ENCODE peak calls at places on chromosomes 7 and 10, in ten cellular contexts. D is GM12865, Q is AG04450, A is AG04449, L is mesothelial cell of epicardium, X is uterus, K is coronary artery, N is GM13976, M is HCT116, B is MCF 10A. G is an unnamed sample.

GRCh38 chr10:17062493-17063487 is 66.8 kb downstream of the CUBN start:
- DNase-seq in M (peak; percentile 86), B (peak; percentile 72), X (peak; percentile 36), D (no peak), N (no peak), Q (peak; percentile 59), A (peak; percentile 33), K (peak; percentile 83), L (no peak), G (peak; percentile 96)

GRCh38 chr7:105210721-105211205 is 178.0 kb downstream of the SRPK2 start:
- DNase-seq in M (no peak), L (no peak), A (no peak), Q (no peak), N (peak; percentile 25), D (peak; percentile 71), B (no peak), X (no peak), K (no peak), G (no peak)

GRCh38 chr10:9305018-9305655 is 1250.6 kb downstream of the GATA3 start:
- DNase-seq in L (no peak), Q (no peak), K (no peak), N (no peak), A (no peak), D (peak; percentile 24), X (no peak), M (peak; percentile 3), B (peak; percentile 33), G (no peak)

GRCh38 chr10:16477757-16478156 is 40.9 kb downstream of the PTER start:
- DNase-seq in N (no peak), B (no peak), X (no peak), M (no peak), D (peak; percentile 31), K (no peak), L (no peak), Q (no peak), A (no peak), G (no peak)

GRCh38 chr10:131653550-131654470 is 247.0 kb upstream of the PPP2R2D start:
- DNase-seq in N (no peak), Q (no peak), M (no peak), X (no peak), L (no peak), A (no peak), D (no peak), B (no peak), K (peak; percentile 40), G (no peak)

GRCh38 chr7:51324206-51324884 is 7.7 kb upstream of the COBL start:
- DNase-seq in Q (no peak), B (peak; percentile 96), X (no peak), N (no peak), K (no peak), D (no peak), M (no peak), L (no peak), A (no peak), G (no peak)

GRCh38 chr7:94060772-94061171 is 56.6 kb upstream of the BET1 start:
- DNase-seq in X (no peak), A (no peak), B (no peak), M (no peak), Q (no peak), K (no peak), L (no peak), N (no peak), D (no peak), G (peak; percentile 65)

GRCh38 chr10:79407811-79408795 is 37.3 kb downstream of the ZCCHC24 start:
- DNase-seq in M (no peak), N (no peak), D (no peak), K (no peak), B (no peak), A (no peak), X (peak; percentile 86), L (no peak), Q (peak; percentile 43), G (no peak)

GRCh38 chr7:66348531-66348930 is 143.4 kb downstream of the TPST1 start:
- DNase-seq in Q (no peak), K (no peak), X (no peak), D (no peak), N (no peak), M (no peak), B (no peak), A (no peak), L (no peak), G (no peak)

GRCh38 chr7:66353547-66353946 is 148.4 kb downstream of the TPST1 start:
- DNase-seq in L (no peak), A (no peak), D (no peak), B (peak; percentile 81), M (no peak), K (no peak), N (no peak), Q (no peak), X (no peak), G (no peak)

GRCh38 chr7:66348959-66349358 is 143.8 kb downstream of the TPST1 start:
- DNase-seq in L (no peak), B (peak; percentile 29), Q (no peak), D (no peak), K (no peak), A (no peak), M (no peak), N (no peak), X (no peak), G (no peak)

GRCh38 chr7:66355762-66356161 is 150.6 kb downstream of the TPST1 start:
- DNase-seq in L (no peak), Q (no peak), A (no peak), B (peak; percentile 46), K (no peak), N (no peak), D (no peak), X (no peak), M (no peak), G (no peak)

DNA sequence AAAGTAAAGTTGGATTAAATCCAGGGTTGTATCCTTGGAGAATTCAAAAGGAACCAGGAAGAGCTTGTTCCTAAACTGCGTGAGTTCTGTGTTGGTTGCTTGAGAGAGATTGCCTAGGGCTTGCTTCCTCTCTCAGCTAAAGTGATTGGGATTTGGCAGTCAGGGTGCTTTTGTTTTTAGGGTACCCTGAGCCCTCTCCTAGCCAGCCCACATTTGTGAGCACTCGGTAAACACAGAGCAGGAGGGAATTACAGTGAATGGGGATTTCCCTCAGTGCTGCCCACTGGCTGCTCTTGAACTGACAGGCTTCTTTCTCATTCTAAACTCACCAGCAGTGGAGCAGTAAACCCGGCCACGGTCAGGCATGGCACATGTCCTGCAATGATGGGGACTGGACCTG is 146.9 kb downstream of the TPST1 start:
- DNase-seq in L (no peak), M (no peak), A (no peak), X (no peak), B (peak; percentile 9), K (no peak), D (no peak), N (peak; percentile 30), Q (no peak), G (peak; percentile 9)
- TF ChIP-seq CTCF in L (no peak), M (no peak), A (no peak), X (no peak), B (no peak), K (no peak), D (no peak), N (no peak), Q (peak; percentile 13), G (peak; percentile 40)

GRCh38 chr7:20159226-20159747 is 57.9 kb downstream of the MACC1 start:
- DNase-seq in Q (no peak), D (no peak), L (no peak), A (no peak), B (no peak), X (no peak), K (no peak), M (no peak), N (no peak), G (no peak)

GRCh38 chr7:20153567-20153966 is 63.6 kb downstream of the MACC1 start:
- DNase-seq in X (no peak), K (no peak), L (no peak), B (no peak), M (no peak), N (no peak), D (no peak), A (no peak), Q (no peak), G (no peak)

GRCh38 chr7:20157456-20157855 is 59.7 kb downstream of the MACC1 start:
- DNase-seq in Q (no peak), N (no peak), M (no peak), D (no peak), B (no peak), K (no peak), X (no peak), A (no peak), L (no peak), G (no peak)

GRCh38 chr7:20153999-20154398 is 63.2 kb downstream of the MACC1 start:
- DNase-seq in X (no peak), B (no peak), A (no peak), Q (peak; percentile 59), N (no peak), L (no peak), M (no peak), D (no peak), K (no peak), G (no peak)

DNA sequence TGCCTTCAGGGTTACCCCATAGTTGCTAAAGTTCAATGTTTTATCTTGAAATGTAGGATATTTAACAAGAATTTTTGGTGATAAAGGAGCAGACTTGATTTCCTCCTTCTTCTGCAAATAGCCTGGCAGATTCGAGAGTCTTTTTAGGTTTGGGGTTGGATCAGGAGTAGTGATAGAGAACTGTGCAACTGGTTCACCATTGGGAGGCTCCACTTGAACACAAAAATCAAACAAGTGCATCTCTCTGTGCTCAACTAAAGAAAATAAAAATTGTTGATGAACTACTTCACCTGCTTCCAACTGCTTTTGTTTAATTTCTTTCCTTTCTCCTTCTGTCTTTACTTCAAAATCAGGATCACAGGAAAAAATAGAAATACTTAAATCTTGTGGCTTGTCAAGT is 58.5 kb downstream of the MACC1 start:
- DNase-seq in L (no peak), K (no peak), A (no peak), X (no peak), D (peak; percentile 46), M (no peak), Q (no peak), B (peak; percentile 18), N (no peak), G (no peak)
- TF ChIP-seq CTCF in L (no peak), K (peak; percentile 17), A (no peak), X (peak; percentile 9), D (peak; percentile 24), M (no peak), Q (peak; percentile 35), B (no peak), N (peak; percentile 46), G (no peak)

DNA sequence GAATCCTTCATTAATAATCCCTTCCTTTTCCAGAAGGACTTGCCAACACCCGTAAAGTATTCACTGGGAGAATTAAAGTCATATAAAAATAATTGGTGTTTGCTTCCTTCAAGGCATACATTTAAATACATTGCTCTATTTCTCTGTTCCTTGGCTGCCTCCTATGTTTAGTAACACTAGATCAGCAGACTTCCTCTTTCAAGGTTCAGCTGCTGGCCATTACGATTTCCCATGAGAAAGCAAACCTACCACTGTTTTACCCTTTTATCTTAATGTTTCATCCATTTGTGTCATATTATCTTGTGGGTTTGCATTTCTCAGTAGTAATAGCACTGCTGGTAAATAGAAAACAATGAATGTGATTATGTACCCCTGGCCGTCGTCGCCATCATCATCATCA is 313.9 kb upstream of the BMPER start:
- DNase-seq in L (no peak), K (no peak), A (no peak), M (no peak), B (no peak), D (no peak), N (no peak), Q (no peak), X (no peak), G (no peak)
- TF ChIP-seq CTCF in L (no peak), K (no peak), A (no peak), M (no peak), B (no peak), D (no peak), N (no peak), Q (no peak), X (no peak), G (no peak)

GRCh38 chr10:124530816-124531215 is 69.2 kb downstream of the LHPP start:
- DNase-seq in D (no peak), A (no peak), Q (no peak), M (no peak), L (no peak), N (no peak), K (no peak), B (no peak), X (no peak), G (no peak)

GRCh38 chr10:124533266-124533665 is 71.6 kb downstream of the LHPP start:
- DNase-seq in M (no peak), L (no peak), A (no peak), X (no peak), B (no peak), D (no peak), K (no peak), N (no peak), Q (no peak), G (no peak)

GRCh38 chr10:124530215-124530665 is 68.6 kb downstream of the LHPP start:
- DNase-seq in L (peak; percentile 67), A (peak; percentile 17), D (peak; percentile 86), K (no peak), B (peak; percentile 86), X (peak; percentile 87), Q (peak; percentile 52), N (peak; percentile 96), M (peak; percentile 62), G (peak; percentile 9)

GRCh38 chr10:124532788-124533187 is 71.2 kb downstream of the LHPP start:
- DNase-seq in B (no peak), M (no peak), A (no peak), X (no peak), K (no peak), L (no peak), D (no peak), N (no peak), Q (no peak), G (no peak)

DNA sequence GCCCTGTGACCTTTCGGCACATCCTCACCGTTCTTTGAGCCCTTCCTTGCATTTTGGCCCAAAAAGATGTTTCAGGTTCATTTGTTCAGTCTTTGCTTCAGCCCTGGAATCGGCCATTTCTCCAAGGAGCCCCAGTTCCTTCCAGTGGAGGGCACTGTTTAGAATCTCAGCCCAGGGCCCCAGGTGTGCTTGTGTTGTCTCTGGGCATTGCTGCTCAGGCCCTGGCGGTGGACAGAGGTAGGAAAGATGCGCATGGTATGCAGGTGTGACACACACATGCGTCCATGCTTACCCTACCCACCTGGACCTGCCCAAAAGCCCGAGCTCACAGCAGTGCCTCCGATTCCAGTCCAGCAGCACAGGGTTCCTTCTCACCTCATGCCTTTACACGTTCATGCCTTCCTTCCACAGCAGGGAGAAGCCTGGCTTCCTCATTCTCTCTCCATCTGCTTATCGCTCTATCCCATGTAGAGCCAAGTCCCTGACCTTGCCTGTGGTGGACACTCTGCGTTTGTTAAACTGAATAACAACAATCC is 70.6 kb downstream of the LHPP start:
- DNase-seq in Q (no peak), X (no peak), N (no peak), K (no peak), D (peak; percentile 65), A (no peak), M (peak; percentile 79), B (peak; percentile 68), L (no peak), G (no peak)
- TF ChIP-seq CTCF in Q (peak; percentile 40), X (no peak), N (no peak), K (no peak), D (peak; percentile 46), A (peak; percentile 25), M (peak; percentile 97), B (peak; percentile 44), L (peak; percentile 41), G (peak; percentile 62)